ENCODE peak calls at places on chromosome 17, in six cellular contexts. N is NCI-H1694 treated with DMSO at 0.1 percent for 48 hours; E is left colon; L is stimulated activated CD8-positive, alpha-beta memory T cell treated with anti-CD3 and anti-CD28 coated beads, Interleukin-2, amount 100 ng/mL, for 48 hours; V is HT1080; P is RCC 7860. T is an unnamed sample.
A peak's percentile ranks its signal among the peaks of the same experiment; 100 is the strongest.

GRCh38 chr17:60640503-60640902 is 37.1 kb upstream of the BCAS3 start:
- DNase-seq in N (no peak), E (no peak), L (no peak), V (no peak), P (no peak), T (no peak)

GRCh38 chr17:60557805-60558204 is 31.8 kb upstream of the APPBP2 start:
- DNase-seq in N (no peak), E (no peak), L (no peak), V (no peak), P (no peak), T (no peak)

GRCh38 chr17:36464765-36465088 is 21.8 kb upstream of the ZNHIT3 start:
- DNase-seq in N (no peak), E (no peak), L (no peak), V (no peak), P (no peak), T (no peak)

GRCh38 chr17:45253879-45254278 is 8.0 kb downstream of the SPATA32 start:
- DNase-seq in N (no peak), E (no peak), L (no peak), V (no peak), P (no peak), T (no peak)

GRCh38 chr17:40647549-40648325 is at the start of gene SMARCE1:
- DNase-seq in N (peak; percentile 40), E (peak; percentile 69), L (peak; percentile 61), V (peak; percentile 56), P (peak; percentile 49), T (peak; percentile 61)

GRCh38 chr17:79797492-79798295 is 817 bp upstream of the CBX8 start:
- DNase-seq in N (no peak), E (no peak), L (no peak), V (no peak), P (no peak), T (no peak)

GRCh38 chr17:2063306-2064146 is 8.6 kb downstream of the HIC1 start:
- DNase-seq in N (no peak), E (no peak), L (no peak), V (no peak), P (no peak), T (no peak)

GRCh38 chr17:5631958-5632357 is 47.6 kb upstream of the NLRP1 start:
- DNase-seq in N (no peak), E (no peak), L (no peak), V (no peak), P (no peak), T (no peak)

GRCh38 chr17:8823279-8823678 is 24.1 kb upstream of the MFSD6L start:
- DNase-seq in N (no peak), E (no peak), L (no peak), V (no peak), P (no peak), T (no peak)

GRCh38 chr17:31591924-31592323 is 200.4 kb downstream of the RAB11FIP4 start:
- DNase-seq in N (no peak), E (no peak), L (no peak), V (no peak), P (no peak), T (no peak)

GRCh38 chr17:78075545-78075944 is 53.0 kb downstream of the TMC6 start:
- DNase-seq in N (no peak), E (no peak), L (no peak), V (no peak), P (no peak), T (no peak)

GRCh38 chr17:16040710-16041251 is 41.2 kb downstream of the TTC19 start:
- DNase-seq in N (no peak), E (no peak), L (no peak), V (no peak), P (no peak), T (no peak)

GRCh38 chr17:57915980-57916757 is 39.0 kb downstream of the CUEDC1 start:
- DNase-seq in N (no peak), E (no peak), L (no peak), V (no peak), P (no peak), T (no peak)

GRCh38 chr17:38460716-38461650 is 32.7 kb downstream of the ARHGAP23 start:
- DNase-seq in N (no peak), E (no peak), L (no peak), V (no peak), P (no peak), T (no peak)

GRCh38 chr17:68141050-68141449 is 105.5 kb downstream of the KPNA2 start:
- DNase-seq in N (no peak), E (no peak), L (no peak), V (no peak), P (no peak), T (no peak)

GRCh38 chr17:17722906-17723353 is 41.7 kb downstream of the RAI1 start:
- DNase-seq in N (no peak), E (no peak), L (no peak), V (no peak), P (no peak), T (no peak)

GRCh38 chr17:56982312-56982711 is 4.4 kb downstream of the SCPEP1 start:
- DNase-seq in N (no peak), E (no peak), L (no peak), V (no peak), P (no peak), T (peak; percentile 78)

GRCh38 chr17:77933777-77934398 is 24.6 kb upstream of the TNRC6C start:
- DNase-seq in N (no peak), E (no peak), L (no peak), V (no peak), P (no peak), T (no peak)

GRCh38 chr17:72176516-72176851 is 55.7 kb downstream of the SOX9 start:
- DNase-seq in N (no peak), E (peak; percentile 55), L (no peak), V (no peak), P (no peak), T (no peak)